ENCODE peak calls at places on chromosomes 16 and 17, in six cellular contexts. T is GM04504; M is NCI-H1105; H is T1000; N is activated CD8-positive, alpha-beta T cell treated with anti-CD3 and anti-CD28 coated beads, Interleukin-2, amount 10 ng/mL, durations not matched to agents 7 days and 5 days; B is HFF-Myc. G is an unnamed sample.
A peak's percentile ranks its signal among the peaks of the same experiment; 100 is the strongest.

GRCh38 chr16:54921229-54921824 is 9.3 kb upstream of the IRX5 start:
- DNase-seq in T (peak; percentile 46), M (peak; percentile 53), H (no peak), N (no peak), B (no peak), G (no peak)

GRCh38 chr16:23081675-23082119 is 67.6 kb downstream of the USP31 start:
- DNase-seq in T (peak; percentile 22), M (no peak), H (no peak), N (no peak), B (peak; percentile 65), G (no peak)

GRCh38 chr16:1078579-1079021 is 6.1 kb downstream of the SSTR5 start:
- DNase-seq in T (no peak), M (peak; percentile 46), H (no peak), N (no peak), B (no peak), G (no peak)

GRCh38 chr16:84673203-84673535 is 24.9 kb downstream of the KLHL36 start:
- DNase-seq in T (no peak), M (no peak), H (no peak), N (no peak), B (no peak), G (no peak)

GRCh38 chr16:27293343-27293742 is 20.4 kb upstream of the IL4R start:
- DNase-seq in T (no peak), M (no peak), H (no peak), N (no peak), B (no peak), G (no peak)

GRCh38 chr17:80069886-80070177 is 31.5 kb upstream of the GAA start:
- DNase-seq in T (no peak), M (no peak), H (no peak), N (no peak), B (no peak), G (no peak)

GRCh38 chr17:72477529-72477928 is 356.7 kb downstream of the SOX9 start:
- DNase-seq in T (no peak), M (peak; percentile 78), H (no peak), N (no peak), B (no peak), G (no peak)

GRCh38 chr16:89602273-89602951 is 11.0 kb upstream of the DPEP1 start:
- DNase-seq in T (peak; percentile 42), M (no peak), H (peak; percentile 53), N (peak; percentile 58), B (no peak), G (peak; percentile 74)

GRCh38 chr16:19745286-19746018 is 27.4 kb downstream of the IQCK start:
- DNase-seq in T (peak; percentile 10), M (no peak), H (peak; percentile 4), N (no peak), B (peak; percentile 31), G (no peak)

GRCh38 chr16:87854053-87854906 is 15.0 kb downstream of the SLC7A5 start:
- DNase-seq in T (no peak), M (no peak), H (no peak), N (no peak), B (no peak), G (no peak)

GRCh38 chr16:16025214-16025968 is 76.0 kb downstream of the ABCC1 start:
- DNase-seq in T (peak; percentile 75), M (no peak), H (peak; percentile 74), N (peak; percentile 31), B (no peak), G (no peak)

GRCh38 chr17:40179923-40180659 is 2.8 kb downstream of the RAPGEFL1 start:
- DNase-seq in T (no peak), M (no peak), H (peak; percentile 42), N (no peak), B (no peak), G (no peak)

GRCh38 chr16:26111900-26112299 is 420.1 kb downstream of the HS3ST4 start:
- DNase-seq in T (no peak), M (no peak), H (no peak), N (no peak), B (no peak), G (no peak)

GRCh38 chr17:75823257-75824041 is 20.8 kb downstream of the UNC13D start:
- DNase-seq in T (no peak), M (no peak), H (no peak), N (no peak), B (no peak), G (no peak)

GRCh38 chr16:20300312-20301097 is 26.8 kb downstream of the GP2 start:
- DNase-seq in T (peak; percentile 11), M (no peak), H (no peak), N (peak; percentile 54), B (peak; percentile 11), G (peak; percentile 72)

GRCh38 chr17:77354721-77355455 is 214.1 kb downstream of the SEC14L1 start:
- DNase-seq in T (peak; percentile 99), M (no peak), H (peak; percentile 91), N (no peak), B (peak; percentile 79), G (no peak)

GRCh38 chr16:22787456-22788189 is 26.3 kb upstream of the HS3ST2 start:
- DNase-seq in T (peak; percentile 82), M (no peak), H (no peak), N (peak; percentile 27), B (peak; percentile 98), G (no peak)

GRCh38 chr16:86432048-86432447 is 78.3 kb upstream of the FOXF1 start:
- DNase-seq in T (no peak), M (no peak), H (no peak), N (no peak), B (no peak), G (no peak)